ENCODE peak calls at places on chromosome X, in six cellular contexts. L is Peyer's patch, F is IMR-90, V is tibial nerve, M is suprapubic skin, A is ovary. B is an unnamed sample.

GRCh38 chrX:105051364-105051763 is 169.1 kb downstream of the TEX13A start:
- DNase-seq in L (no peak), F (no peak), V (no peak), M (no peak), A (no peak), B (peak)

GRCh38 chrX:148580016-148580415 is 79.6 kb downstream of the AFF2 start:
- DNase-seq in L (no peak), F (no peak), V (no peak), M (no peak), A (no peak), B (no peak)

GRCh38 chrX:10007604-10008003 is 40.4 kb downstream of the CLDN34 start:
- DNase-seq in L (no peak), F (peak), V (no peak), M (no peak), A (no peak), B (no peak)

GRCh38 chrX:53795583-53795982 is 109.1 kb upstream of the HUWE1 start:
- DNase-seq in L (no peak), F (peak), V (no peak), M (no peak), A (no peak), B (no peak)

GRCh38 chrX:133171962-133172708 is 46.0 kb downstream of the TFDP3 start:
- DNase-seq in L (no peak), F (no peak), V (no peak), M (no peak), A (no peak), B (no peak)

GRCh38 chrX:17375631-17376380 is 806 bp downstream of the NHS start:
- DNase-seq in L (no peak), F (peak), V (peak), M (no peak), A (peak), B (peak)

GRCh38 chrX:9339603-9340569 is 125.0 kb upstream of the TBL1X start:
- DNase-seq in L (peak), F (no peak), V (peak), M (no peak), A (peak), B (no peak)

GRCh38 chrX:31590581-31591113 is 518.8 kb upstream of the FTHL17 start:
- DNase-seq in L (no peak), F (peak), V (no peak), M (no peak), A (no peak), B (no peak)

GRCh38 chrX:31397119-31397518 is 325.3 kb upstream of the FTHL17 start:
- DNase-seq in L (no peak), F (peak), V (no peak), M (no peak), A (no peak), B (no peak)

GRCh38 chrX:54044126-54044876 is at the start of gene PHF8:
- DNase-seq in L (peak), F (peak), V (peak), M (peak), A (peak), B (peak)

GRCh38 chrX:54640721-54641120 is 110.7 kb downstream of the GNL3L start:
- DNase-seq in L (no peak), F (no peak), V (no peak), M (no peak), A (no peak), B (peak)

GRCh38 chrX:30060718-30061117 is 154.6 kb upstream of the MAGEB2 start:
- DNase-seq in L (no peak), F (peak), V (no peak), M (no peak), A (no peak), B (no peak)

GRCh38 chrX:119638725-119639471 is 32.7 kb upstream of the NKRF start:
- DNase-seq in L (no peak), F (peak), V (no peak), M (no peak), A (no peak), B (no peak)

GRCh38 chrX:16566571-16566970 is 83.4 kb upstream of the S100G start:
- DNase-seq in L (no peak), F (no peak), V (no peak), M (no peak), A (no peak), B (no peak)

GRCh38 chrX:132689741-132690140 is 200.9 kb upstream of the MBNL3 start:
- DNase-seq in L (no peak), F (no peak), V (no peak), M (no peak), A (no peak), B (no peak)

GRCh38 chrX:49175875-49176274 is 4.2 kb downstream of the PLP2 start:
- DNase-seq in L (no peak), F (no peak), V (no peak), M (no peak), A (no peak), B (no peak)

GRCh38 chrX:146264763-146265375 is 447.2 kb downstream of the SLITRK2 start:
- DNase-seq in L (no peak), F (no peak), V (no peak), M (no peak), A (no peak), B (no peak)

GRCh38 chrX:8433296-8434094 is 31.1 kb upstream of the VCX3B start:
- DNase-seq in L (no peak), F (no peak), V (no peak), M (no peak), A (no peak), B (no peak)

GRCh38 chrX:102976793-102977495 is 39.9 kb downstream of the RAB40AL start:
- DNase-seq in L (no peak), F (peak), V (no peak), M (no peak), A (no peak), B (no peak)

GRCh38 chrX:68945603-68946228 is 116.9 kb downstream of the EFNB1 start:
- DNase-seq in L (no peak), F (peak), V (no peak), M (no peak), A (no peak), B (no peak)

GRCh38 chrX:47498411-47498810 is 15.4 kb upstream of the ZNF41 start:
- DNase-seq in L (no peak), F (no peak), V (no peak), M (no peak), A (no peak), B (no peak)

GRCh38 chrX:1507511-1508463 is 29.2 kb downstream of the P2RY8 start:
- DNase-seq in L (peak), F (no peak), V (no peak), M (peak), A (no peak), B (peak)

GRCh38 chrX:125646195-125646594 is 326.5 kb downstream of the TEX13C start:
- DNase-seq in L (no peak), F (no peak), V (no peak), M (no peak), A (no peak), B (no peak)

GRCh38 chrX:43557792-43558191 is 98.3 kb upstream of the MAOA start:
- DNase-seq in L (peak), F (peak), V (peak), M (no peak), A (peak), B (peak)

GRCh38 chrX:148223361-148223760 is 242.2 kb downstream of the FMR1NB start:
- DNase-seq in L (no peak), F (no peak), V (no peak), M (no peak), A (no peak), B (no peak)

GRCh38 chrX:115233497-115234219 is at the start of gene LRCH2:
- DNase-seq in L (no peak), F (peak), V (peak), M (no peak), A (peak), B (peak)

GRCh38 chrX:28550331-28550872 is 36.8 kb upstream of the IL1RAPL1 start:
- DNase-seq in L (no peak), F (no peak), V (no peak), M (no peak), A (no peak), B (no peak)

GRCh38 chrX:106684207-106684606 is 42.3 kb upstream of the RNF128 start:
- DNase-seq in L (no peak), F (no peak), V (no peak), M (no peak), A (no peak), B (no peak)

GRCh38 chrX:103793541-103793932 is 16.9 kb downstream of the PLP1 start:
- DNase-seq in L (no peak), F (peak), V (no peak), M (no peak), A (no peak), B (no peak)

GRCh38 chrX:40261955-40262596 is 164.3 kb upstream of the BCOR start:
- DNase-seq in L (no peak), F (peak), V (no peak), M (no peak), A (peak), B (no peak)

GRCh38 chrX:10649286-10649685 is 28.9 kb upstream of the MID1 start:
- DNase-seq in L (no peak), F (peak), V (no peak), M (no peak), A (no peak), B (no peak)

GRCh38 chrX:54824195-54824594 is 16.6 kb downstream of the MAGED2 start:
- DNase-seq in L (no peak), F (no peak), V (no peak), M (no peak), A (no peak), B (no peak)

GRCh38 chrX:110204986-110205385 is 112.9 kb downstream of the AMMECR1 start:
- DNase-seq in L (no peak), F (peak), V (no peak), M (no peak), A (no peak), B (no peak)

GRCh38 chrX:22629105-22629725 is 356.5 kb downstream of the CBLL2 start:
- DNase-seq in L (no peak), F (peak), V (no peak), M (no peak), A (no peak), B (no peak)

GRCh38 chrX:9318761-9319160 is 146.1 kb upstream of the TBL1X start:
- DNase-seq in L (no peak), F (no peak), V (no peak), M (no peak), A (no peak), B (no peak)

GRCh38 chrX:150544222-150544787 is 24.1 kb upstream of the MTM1 start:
- DNase-seq in L (no peak), F (no peak), V (no peak), M (no peak), A (no peak), B (no peak)

GRCh38 chrX:46408553-46409407 is 136.4 kb downstream of the ZNF674 start:
- DNase-seq in L (peak), F (peak), V (peak), M (peak), A (peak), B (peak)

GRCh38 chrX:102975016-102975415 is 37.9 kb downstream of the RAB40AL start:
- DNase-seq in L (no peak), F (no peak), V (no peak), M (no peak), A (no peak), B (no peak)

GRCh38 chrX:13128104-13128503 is 83.7 kb upstream of the FAM9C start:
- DNase-seq in L (no peak), F (peak), V (no peak), M (no peak), A (no peak), B (no peak)

GRCh38 chrX:38175140-38175539 is 45.5 kb downstream of the SRPX start:
- DNase-seq in L (no peak), F (peak), V (no peak), M (no peak), A (no peak), B (peak)

DNA sequence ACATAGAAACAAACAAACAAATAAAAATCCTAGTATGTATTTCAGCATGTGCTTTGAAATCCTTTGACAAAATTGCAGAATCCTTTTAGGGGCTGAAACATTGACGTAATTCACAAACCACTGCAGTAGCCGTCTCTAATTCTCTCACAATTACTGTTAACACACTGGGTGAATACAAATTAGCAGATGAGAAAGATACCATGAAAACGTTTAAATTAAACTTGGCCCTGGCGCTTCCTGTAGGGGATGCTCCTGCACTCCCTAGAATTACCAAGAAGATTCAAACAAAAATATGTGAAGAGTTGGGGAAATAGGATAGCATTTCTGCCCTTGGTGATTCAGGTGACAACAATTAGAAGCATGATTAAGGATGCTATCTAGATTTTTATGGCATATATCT is 772.5 kb upstream of the PRKX start:
- DNase-seq in L (no peak), F (no peak), V (no peak), M (no peak), A (no peak), B (no peak)
- TF ChIP-seq POLR2A in L (no peak), F (no peak), V (no peak), M (no peak), A (no peak), B (no peak)

GRCh38 chrX:15566244-15566643 is 34.5 kb downstream of the ACE2 start:
- DNase-seq in L (no peak), F (no peak), V (no peak), M (no peak), A (no peak), B (no peak)
- TF ChIP-seq CTCF in L (no peak), F (no peak), V (no peak), M (no peak), A (no peak), B (no peak)

GRCh38 chrX:129654652-129655546 is at the start of gene APLN:
- DNase-seq in L (no peak), F (peak), V (no peak), M (no peak), A (peak), B (no peak)
- TF ChIP-seq POLR2A in L (no peak), F (no peak), V (no peak), M (no peak), A (no peak), B (no peak)

GRCh38 chrX:51804741-51805140 is 61.5 kb downstream of the GSPT2 start:
- DNase-seq in L (no peak), F (no peak), V (no peak), M (no peak), A (no peak), B (no peak)
- TF ChIP-seq CTCF in L (no peak), F (no peak), V (no peak), M (no peak), A (no peak), B (no peak)

DNA sequence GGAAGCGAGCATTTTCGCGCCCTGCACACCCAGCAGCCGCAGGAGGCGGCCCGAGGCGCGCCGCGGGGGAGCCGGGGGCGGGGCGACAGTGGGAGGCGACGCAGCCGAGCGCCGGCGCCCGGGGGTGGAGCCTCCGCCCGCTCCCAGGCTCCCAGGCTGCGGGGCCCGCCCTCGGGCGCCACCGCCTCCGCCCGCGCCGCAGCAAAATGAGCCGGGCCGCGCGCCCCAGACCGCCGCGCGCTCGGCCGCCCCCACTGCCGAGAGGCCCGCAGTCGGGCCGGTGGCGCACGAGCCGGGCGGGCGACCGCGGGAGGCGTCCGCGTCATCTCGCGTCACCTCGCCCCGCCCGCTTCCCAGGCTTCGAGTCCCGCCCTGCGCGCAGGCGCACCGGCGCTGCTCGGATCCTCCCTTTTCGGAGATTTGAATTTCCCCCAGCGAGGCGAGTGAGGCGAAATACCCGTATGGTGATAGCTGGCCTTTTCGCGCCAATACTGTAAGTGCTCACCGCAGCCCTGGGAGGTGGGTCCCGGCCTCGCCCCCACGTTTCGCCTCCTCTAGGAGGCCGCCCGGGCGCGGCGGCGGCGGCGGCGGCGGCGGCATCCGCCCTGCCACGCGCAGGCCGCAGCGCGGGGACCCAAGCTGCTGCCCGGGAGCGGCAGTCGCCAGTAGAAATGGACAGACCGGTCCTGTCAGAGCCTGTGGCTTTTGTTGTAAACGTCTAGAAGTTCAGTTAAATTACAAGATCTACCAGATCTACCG is at the start of gene TMEM187:
- DNase-seq in L (peak), F (peak), V (peak), M (peak), A (peak), B (peak)
- TF ChIP-seq POLR2A in L (peak), F (peak), V (peak), M (peak), A (peak), B (peak)

GRCh38 chrX:152926279-152926678 is 28.4 kb downstream of the ZNF185 start:
- DNase-seq in L (peak), F (peak), V (no peak), M (no peak), A (peak), B (peak)
- TF ChIP-seq CTCF in L (no peak), F (peak), V (peak), M (peak), A (no peak), B (peak)

GRCh38 chrX:41441934-41442823 is 5.0 kb upstream of the NYX start:
- DNase-seq in L (peak), F (peak), V (peak), M (peak), A (peak), B (peak)

GRCh38 chrX:41445781-41446358 is 1.3 kb upstream of the NYX start:
- DNase-seq in L (no peak), F (no peak), V (no peak), M (no peak), A (no peak), B (peak)

GRCh38 chrX:41442824-41443560 is 4.2 kb upstream of the NYX start:
- DNase-seq in L (no peak), F (no peak), V (no peak), M (no peak), A (no peak), B (no peak)

GRCh38 chrX:41447897-41448296 is 754 bp downstream of the NYX start:
- DNase-seq in L (no peak), F (no peak), V (no peak), M (no peak), A (no peak), B (no peak)

GRCh38 chrX:41445171-41445570 is 2.0 kb upstream of the NYX start:
- DNase-seq in L (no peak), F (no peak), V (no peak), M (no peak), A (no peak), B (no peak)
- TF ChIP-seq POLR2A in L (no peak), F (no peak), V (no peak), M (no peak), A (no peak), B (no peak)

DNA sequence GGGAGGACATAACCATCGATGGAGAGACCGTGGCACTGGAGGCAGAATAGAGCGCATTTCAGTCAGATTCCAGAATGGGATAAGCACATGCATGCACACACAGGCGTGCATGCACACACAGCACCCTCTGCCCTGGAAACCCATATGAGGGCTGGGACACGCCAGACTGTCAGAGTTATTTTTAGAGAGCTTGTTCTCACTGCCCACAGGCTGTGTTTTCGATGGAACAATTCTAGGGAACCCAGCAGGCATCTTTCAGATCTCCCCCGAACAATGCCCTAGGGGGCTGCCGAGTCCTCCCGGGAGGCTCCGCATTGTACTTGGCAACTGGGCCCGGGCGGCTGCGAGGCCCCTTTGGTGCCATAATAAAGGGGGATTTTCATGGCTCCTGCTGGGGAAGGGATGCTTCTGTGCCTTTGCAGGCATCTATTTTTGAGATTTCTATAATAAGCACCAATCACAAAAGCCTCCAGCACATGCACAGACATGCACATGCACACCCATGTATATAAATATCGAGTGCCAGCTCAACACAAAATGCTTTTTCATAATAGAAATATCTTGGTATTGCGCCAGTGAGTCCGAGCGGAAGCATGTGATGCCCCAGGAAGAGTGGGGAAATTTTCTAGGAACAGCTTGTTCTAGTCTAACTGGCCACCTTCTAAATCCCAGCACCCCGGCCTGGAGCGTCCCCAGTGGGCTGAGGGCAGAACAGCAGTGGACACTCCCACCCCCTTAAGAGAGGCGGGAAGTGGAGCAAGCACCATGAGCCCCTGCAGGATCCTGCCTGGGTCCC is 88.6 kb downstream of the PHKA2 start:
- DNase-seq in L (no peak), F (peak), V (no peak), M (no peak), A (peak), B (no peak)
- TF ChIP-seq CTCF in L (no peak), F (peak), V (peak), M (peak), A (no peak), B (no peak)

GRCh38 chrX:71095555-71095970 is at the start of gene FOXO4:
- DNase-seq in L (peak), F (peak), V (peak), M (peak), A (peak), B (peak)
- TF ChIP-seq POLR2A in L (peak), F (no peak), V (peak), M (no peak), A (peak), B (no peak)

DNA sequence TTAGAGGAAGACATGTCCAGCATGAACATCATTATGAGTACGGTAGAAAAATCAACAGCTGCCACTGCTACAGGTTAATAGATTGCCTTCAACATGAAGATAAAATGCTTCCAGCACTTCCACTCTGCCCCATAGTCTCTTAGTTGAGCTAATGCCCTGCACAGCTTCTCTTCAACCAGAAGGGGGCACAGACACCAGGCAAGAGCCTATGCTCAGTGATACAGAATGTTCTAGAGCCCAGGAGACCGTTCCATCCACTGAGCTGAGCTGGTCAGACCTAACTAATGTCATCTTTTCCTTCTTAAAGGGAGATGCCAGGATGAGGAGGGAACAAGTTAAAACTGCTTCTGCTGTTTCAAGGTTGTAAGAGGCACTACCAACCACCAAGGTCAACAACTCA is 42.2 kb downstream of the SMIM10L2A start:
- DNase-seq in L (no peak), F (peak), V (no peak), M (no peak), A (no peak), B (no peak)
- TF ChIP-seq CTCF in L (no peak), F (peak), V (no peak), M (no peak), A (no peak), B (peak)

B was measured in right lobe of liver.